ENCODE peak calls at places on chromosome 13, in six cellular contexts. J, D, H, Y, G and M are unnamed samples.
A peak's percentile ranks its signal among the peaks of the same experiment; 100 is the strongest.

GRCh38 chr13:82092312-82092711 is 1751.4 kb upstream of the SPRY2 start:
- DNase-seq in J (no peak), D (no peak), H (no peak), Y (no peak), G (no peak), M (no peak)

GRCh38 chr13:26459276-26460131 is 98.0 kb upstream of the WASF3 start:
- DNase-seq in J (no peak), D (no peak), H (no peak), Y (peak; percentile 15), G (no peak), M (no peak)

GRCh38 chr13:26759156-26759906 is 1.3 kb downstream of the GPR12 start:
- DNase-seq in J (no peak), D (no peak), H (no peak), Y (no peak), G (no peak), M (no peak)

GRCh38 chr13:39415403-39415802 is 187.6 kb downstream of the LHFPL6 start:
- DNase-seq in J (peak; percentile 57), D (peak; percentile 61), H (peak; percentile 44), Y (no peak), G (peak; percentile 27), M (no peak)

GRCh38 chr13:114226088-114226487 is 8.6 kb upstream of the CDC16 start:
- DNase-seq in J (no peak), D (no peak), H (peak; percentile 17), Y (no peak), G (no peak), M (no peak)

GRCh38 chr13:91162180-91162579 is 185.3 kb upstream of the MIR17HG start:
- DNase-seq in J (peak; percentile 7), D (no peak), H (peak; percentile 25), Y (no peak), G (no peak), M (no peak)

GRCh38 chr13:43348397-43348796 is 325.0 kb downstream of the DNAJC15 start:
- DNase-seq in J (no peak), D (no peak), H (no peak), Y (no peak), G (no peak), M (no peak)

GRCh38 chr13:95745752-95746151 is 68.8 kb downstream of the DNAJC3 start:
- DNase-seq in J (peak; percentile 15), D (no peak), H (no peak), Y (no peak), G (no peak), M (no peak)

GRCh38 chr13:70424928-70425327 is 316.7 kb upstream of the KLHL1 start:
- DNase-seq in J (no peak), D (no peak), H (no peak), Y (no peak), G (no peak), M (no peak)

GRCh38 chr13:73368608-73369007 is 309.8 kb downstream of the KLF5 start:
- DNase-seq in J (no peak), D (no peak), H (no peak), Y (peak; percentile 17), G (no peak), M (no peak)

GRCh38 chr13:51832471-51833152 is 12.4 kb downstream of the TMEM272 start:
- DNase-seq in J (peak; percentile 28), D (no peak), H (peak; percentile 55), Y (peak; percentile 7), G (no peak), M (no peak)

GRCh38 chr13:75704942-75705320 is 68.8 kb downstream of the LMO7 start:
- DNase-seq in J (no peak), D (no peak), H (no peak), Y (peak; percentile 88), G (no peak), M (no peak)

GRCh38 chr13:23428183-23428528 is 5.3 kb downstream of the SACS start:
- DNase-seq in J (no peak), D (no peak), H (no peak), Y (no peak), G (no peak), M (no peak)

GRCh38 chr13:91123456-91124127 is 223.9 kb upstream of the MIR17HG start:
- DNase-seq in J (no peak), D (no peak), H (peak; percentile 5), Y (no peak), G (no peak), M (no peak)

GRCh38 chr13:107456431-107456830 is 758.9 kb downstream of the LIG4 start:
- DNase-seq in J (no peak), D (no peak), H (no peak), Y (no peak), G (no peak), M (no peak)

GRCh38 chr13:31675521-31675953 is 63.8 kb upstream of the RXFP2 start:
- DNase-seq in J (no peak), D (no peak), H (no peak), Y (no peak), G (no peak), M (no peak)

GRCh38 chr13:91017031-91017668 is 330.3 kb upstream of the MIR17HG start:
- DNase-seq in J (peak; percentile 50), D (no peak), H (peak; percentile 54), Y (peak; percentile 45), G (no peak), M (no peak)

GRCh38 chr13:52847682-52848432 is 583 bp downstream of the PCDH8 start:
- DNase-seq in J (no peak), D (no peak), H (no peak), Y (no peak), G (no peak), M (no peak)

GRCh38 chr13:46313441-46314257 is 73.4 kb downstream of the RUBCNL start:
- DNase-seq in J (no peak), D (no peak), H (no peak), Y (no peak), G (no peak), M (no peak)
- H3K4me3 ChIP-seq in J (no peak overlapping the region), D (no peak overlapping the region), H (no peak overlapping the region), Y (no peak overlapping the region), G (no peak overlapping the region), M (no peak overlapping the region)

DNA sequence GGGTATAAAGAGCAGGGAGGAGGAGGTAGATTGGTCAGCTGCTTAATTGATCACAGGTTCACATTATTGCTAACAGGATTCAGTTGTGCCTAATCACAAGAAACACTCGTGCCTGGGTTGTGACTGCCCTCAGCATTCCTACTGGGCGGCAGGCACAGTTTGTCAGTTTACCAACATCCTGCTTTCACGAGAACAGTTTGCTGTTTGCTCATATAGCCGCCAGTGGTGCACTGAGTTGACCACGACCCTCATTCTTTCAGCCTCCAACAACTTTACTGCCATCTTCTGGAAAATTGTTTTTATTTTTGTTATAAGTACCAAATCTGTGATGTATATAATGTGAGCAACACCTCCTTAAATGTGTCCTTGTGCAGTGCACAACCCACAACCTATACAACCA is 16.2 kb upstream of the IFT88 start:
- DNase-seq in J (no peak), D (no peak), H (no peak), Y (no peak), G (no peak), M (no peak)
- TF ChIP-seq CTCF in J (no peak), D (no peak), H (no peak), Y (no peak), G (no peak), M (no peak)

GRCh38 chr13:46654956-46655726 is 102.2 kb downstream of the LRCH1 start:
- DNase-seq in J (no peak), D (no peak), H (no peak), Y (no peak), G (no peak), M (no peak)

GRCh38 chr13:46660408-46660807 is 107.4 kb downstream of the LRCH1 start:
- DNase-seq in J (no peak), D (no peak), H (no peak), Y (no peak), G (no peak), M (no peak)

GRCh38 chr13:46656786-46657185 is 103.8 kb downstream of the LRCH1 start:
- DNase-seq in J (no peak), D (no peak), H (peak; percentile 54), Y (no peak), G (no peak), M (no peak)

GRCh38 chr13:46659413-46660065 is 106.6 kb downstream of the LRCH1 start:
- DNase-seq in J (no peak), D (no peak), H (no peak), Y (no peak), G (no peak), M (no peak)

GRCh38 chr13:46655727-46656180 is 102.8 kb downstream of the LRCH1 start:
- DNase-seq in J (peak; percentile 25), D (no peak), H (no peak), Y (peak; percentile 18), G (no peak), M (no peak)
- H3K4me3 ChIP-seq in J (no peak overlapping the region), D (no peak overlapping the region), H (no peak overlapping the region), Y (no peak overlapping the region), G (no peak overlapping the region), M (no peak overlapping the region)

DNA sequence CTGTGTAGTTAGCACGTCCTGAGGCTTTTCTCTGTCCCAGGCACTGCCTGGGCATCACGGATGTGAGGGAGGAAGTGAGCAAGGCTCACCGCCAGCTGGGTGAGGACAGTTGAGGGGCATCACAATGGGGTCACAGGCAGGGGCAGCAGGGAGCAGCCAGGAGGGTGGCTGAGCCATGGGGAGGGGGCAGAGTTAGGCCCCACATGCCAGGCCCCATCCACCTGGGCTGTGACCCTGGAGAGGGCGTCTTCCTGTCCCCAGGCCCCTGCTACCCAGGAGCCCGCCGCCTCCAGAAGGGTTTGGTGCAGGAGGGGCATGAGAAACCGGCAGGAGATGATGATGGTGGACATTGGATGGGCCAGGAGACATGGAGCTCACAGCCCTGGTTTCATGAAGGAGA is 56.8 kb upstream of the F7 start:
- DNase-seq in J (no peak), D (no peak), H (no peak), Y (no peak), G (no peak), M (no peak)
- TF ChIP-seq CTCF in J (no peak), D (no peak), H (no peak), Y (no peak), G (no peak), M (no peak)

GRCh38 chr13:109332501-109333499 is 453.6 kb downstream of the IRS2 start:
- DNase-seq in J (no peak), D (no peak), H (no peak), Y (no peak), G (no peak), M (no peak)
- H3K4me3 ChIP-seq in J (no peak overlapping the region), D (no peak overlapping the region), H (no peak overlapping the region), Y (no peak overlapping the region), G (no peak overlapping the region), M (no peak overlapping the region)

DNA sequence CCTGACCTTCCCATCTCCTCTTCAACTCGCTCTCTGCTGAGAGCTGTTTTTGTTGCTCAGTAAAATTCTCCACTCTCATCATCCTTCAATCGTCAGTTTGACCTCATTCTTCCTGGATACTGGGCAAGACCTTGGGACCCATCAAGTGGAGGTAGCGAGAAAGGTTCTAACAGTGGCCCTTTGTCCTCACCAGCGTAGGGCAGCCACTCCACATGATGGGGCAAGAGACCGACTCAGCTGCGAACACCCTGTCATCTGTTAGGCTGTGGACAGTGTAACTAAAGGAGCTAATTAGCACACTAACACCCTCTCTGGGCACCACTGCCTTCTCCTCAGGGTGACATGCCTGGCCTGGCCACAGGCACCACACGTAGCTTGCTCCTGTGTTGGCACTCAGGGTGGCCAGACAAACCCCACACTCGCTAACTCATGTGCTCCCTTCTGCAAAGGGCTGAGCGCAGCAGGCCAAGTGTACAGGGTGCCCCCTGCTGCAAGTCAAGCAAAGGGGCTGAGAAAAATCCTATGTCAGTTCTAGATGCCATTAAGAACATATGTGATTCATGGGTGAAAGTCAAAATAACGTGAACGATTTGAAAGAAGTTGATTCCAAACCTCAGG is 1216.0 kb downstream of the SLITRK5 start:
- DNase-seq in J (peak; percentile 2), D (no peak), H (peak; percentile 5), Y (no peak), G (no peak), M (no peak)
- TF ChIP-seq CTCF in J (no peak), D (no peak), H (peak; percentile 6), Y (no peak), G (no peak), M (no peak)

GRCh38 chr13:99361197-99361596 is 54.0 kb upstream of the GPR183 start:
- DNase-seq in J (no peak), D (no peak), H (no peak), Y (no peak), G (no peak), M (no peak)
- H3K4me3 ChIP-seq in J (no peak overlapping the region), D (no peak overlapping the region), H (no peak overlapping the region), Y (no peak overlapping the region), G (no peak overlapping the region), M (no peak overlapping the region)